ENCODE peak calls at places on chromosomes 7 and 10, in ten cellular contexts. L is DMS79 treated with DMSO at 0.1 percent for 48 hours; M is NCI-H1930; U is fibroblast of mammary gland; D is fibroblast of gingiva; B is activated CD4-positive, alpha-beta T cell treated with anti-CD3 and anti-CD28 coated beads for 4 hours; K is WTC11; P is ELR; X is prostate gland; O is neural crest cell. H is an unnamed sample.

GRCh38 chr10:5344746-5345145 is 20.0 kb upstream of the UCN3 start:
- DNase-seq in L (no peak), M (no peak), U (no peak), D (no peak), B (no peak), K (no peak), P (no peak), X (no peak), O (no peak), H (no peak)

GRCh38 chr7:50594136-50594535 is 28.9 kb upstream of the DDC start:
- DNase-seq in L (no peak), M (no peak), U (no peak), D (no peak), B (no peak), K (no peak), P (no peak), X (no peak), O (no peak), H (no peak)

GRCh38 chr10:119542990-119543813 is 683 bp upstream of the RGS10 start:
- DNase-seq in L (no peak), M (no peak), U (peak; percentile 54), D (peak; percentile 45), B (peak; percentile 73), K (peak; percentile 67), P (peak; percentile 73), X (peak; percentile 43), O (peak; percentile 51), H (peak; percentile 47)

GRCh38 chr7:71511361-71511807 is 379.4 kb downstream of the GALNT17 start:
- DNase-seq in L (no peak), M (no peak), U (peak; percentile 17), D (no peak), B (no peak), K (peak; percentile 15), P (no peak), X (no peak), O (peak; percentile 5), H (no peak)

GRCh38 chr7:47444376-47445098 is 137.4 kb downstream of the TNS3 start:
- DNase-seq in L (no peak), M (no peak), U (peak; percentile 52), D (no peak), B (no peak), K (no peak), P (peak; percentile 60), X (no peak), O (no peak), H (no peak)

GRCh38 chr10:69348824-69349541 is 67.7 kb downstream of the TACR2 start:
- DNase-seq in L (peak; percentile 51), M (no peak), U (peak; percentile 98), D (peak; percentile 92), B (no peak), K (no peak), P (peak; percentile 100), X (no peak), O (no peak), H (no peak)

GRCh38 chr10:50431791-50432190 is 180.5 kb upstream of the ASAH2 start:
- DNase-seq in L (no peak), M (no peak), U (peak; percentile 75), D (peak; percentile 25), B (no peak), K (no peak), P (no peak), X (no peak), O (no peak), H (no peak)

GRCh38 chr7:36021367-36021766 is 131.7 kb upstream of the EEPD1 start:
- DNase-seq in L (no peak), M (no peak), U (peak; percentile 53), D (no peak), B (no peak), K (peak; percentile 72), P (peak; percentile 47), X (no peak), O (no peak), H (peak; percentile 10)

GRCh38 chr10:45000764-45001381 is at the start of gene ZNF22:
- DNase-seq in L (peak; percentile 2), M (peak; percentile 33), U (peak; percentile 66), D (peak; percentile 67), B (peak; percentile 65), K (peak; percentile 70), P (peak; percentile 80), X (no peak), O (peak; percentile 74), H (peak; percentile 39)

GRCh38 chr10:88898727-88899126 is 18.7 kb downstream of the STAMBPL1 start:
- DNase-seq in L (no peak), M (no peak), U (no peak), D (no peak), B (no peak), K (no peak), P (no peak), X (no peak), O (no peak), H (no peak)

GRCh38 chr7:37031571-37032257 is 307.4 kb upstream of the AOAH start:
- DNase-seq in L (no peak), M (no peak), U (peak; percentile 99), D (peak; percentile 98), B (peak; percentile 43), K (no peak), P (peak; percentile 100), X (peak; percentile 88), O (no peak), H (peak; percentile 90)

GRCh38 chr7:123757095-123757494 is 8.3 kb upstream of the WASL start:
- DNase-seq in L (no peak), M (no peak), U (no peak), D (no peak), B (no peak), K (no peak), P (peak; percentile 74), X (no peak), O (no peak), H (no peak)

GRCh38 chr10:80596391-80597257 is 58.9 kb downstream of the SH2D4B start:
- DNase-seq in L (no peak), M (no peak), U (peak; percentile 44), D (no peak), B (peak; percentile 7), K (peak; percentile 52), P (peak; percentile 56), X (no peak), O (peak; percentile 26), H (peak; percentile 15)

H was measured in NCI-H1417.